ENCODE peak calls at places on chromosomes 5 and 9, in six cellular contexts. T is upper lobe of right lung, P is left ventricle myocardium inferior, W is pancreas, I is NB4, J is body of pancreas. B is an unnamed sample.

GRCh38 chr9:9108641-9109040 is 1309.1 kb upstream of the DMAC1 start:
- DNase-seq in I (no peak), T (no peak), P (no peak), J (no peak), W (no peak), B (no peak)

GRCh38 chr9:16286160-16286559 is 584.3 kb downstream of the BNC2 start:
- DNase-seq in T (no peak), J (no peak), I (no peak), W (no peak), P (no peak), B (no peak)

GRCh38 chr5:17727212-17727611 is 93.0 kb downstream of the TAF11L14 start:
- DNase-seq in I (no peak), W (no peak), T (no peak), J (no peak), P (no peak), B (no peak)

GRCh38 chr5:14915291-14915976 is 43.9 kb upstream of the ANKH start:
- DNase-seq in P (no peak), W (no peak), I (no peak), J (no peak), T (no peak), B (no peak)

GRCh38 chr5:153749941-153750340 is 259.5 kb downstream of the GRIA1 start:
- DNase-seq in T (no peak), W (no peak), I (no peak), P (no peak), J (no peak), B (peak)

GRCh38 chr9:88892729-88893128 is 98.5 kb upstream of the S1PR3 start:
- DNase-seq in P (no peak), J (no peak), T (no peak), W (no peak), I (no peak), B (no peak)

GRCh38 chr5:5658226-5658625 is 235.7 kb downstream of the ICE1 start:
- DNase-seq in I (no peak), T (no peak), W (no peak), P (no peak), J (peak), B (no peak)

GRCh38 chr5:80753712-80754111 is 98.9 kb upstream of the DHFR start:
- DNase-seq in I (no peak), P (no peak), W (no peak), J (no peak), T (no peak), B (no peak)

GRCh38 chr9:5643005-5643624 is 14.2 kb downstream of the RIC1 start:
- DNase-seq in I (no peak), J (no peak), T (no peak), P (no peak), W (no peak), B (no peak)

GRCh38 chr5:32157078-32157477 is 17.0 kb downstream of the GOLPH3 start:
- DNase-seq in P (no peak), J (no peak), W (no peak), T (no peak), I (no peak), B (no peak)

GRCh38 chr5:32158679-32158975 is 15.5 kb downstream of the GOLPH3 start:
- DNase-seq in J (no peak), T (no peak), I (no peak), P (no peak), W (no peak), B (no peak)

GRCh38 chr5:32155211-32155610 is 18.9 kb downstream of the GOLPH3 start:
- DNase-seq in T (no peak), J (no peak), I (no peak), W (no peak), P (no peak), B (no peak)

GRCh38 chr5:32159328-32160072 is 14.6 kb downstream of the GOLPH3 start:
- DNase-seq in P (no peak), I (no peak), W (no peak), T (no peak), J (no peak), B (no peak)

GRCh38 chr5:32156635-32157034 is 17.5 kb downstream of the GOLPH3 start:
- DNase-seq in W (no peak), P (no peak), T (no peak), I (no peak), J (no peak), B (no peak)
- H3K4me3 ChIP-seq in W (no peak), P (no peak), T (no peak), I (no peak), J (no peak), B (no peak)

GRCh38 chr9:37508834-37509206 is 23.1 kb downstream of the POLR1E start:
- DNase-seq in T (peak), W (no peak), J (no peak), P (no peak), I (no peak), B (no peak)
- TF ChIP-seq CTCF in T (no peak), W (no peak), J (no peak), P (no peak), I (no peak), B (no peak)

DNA sequence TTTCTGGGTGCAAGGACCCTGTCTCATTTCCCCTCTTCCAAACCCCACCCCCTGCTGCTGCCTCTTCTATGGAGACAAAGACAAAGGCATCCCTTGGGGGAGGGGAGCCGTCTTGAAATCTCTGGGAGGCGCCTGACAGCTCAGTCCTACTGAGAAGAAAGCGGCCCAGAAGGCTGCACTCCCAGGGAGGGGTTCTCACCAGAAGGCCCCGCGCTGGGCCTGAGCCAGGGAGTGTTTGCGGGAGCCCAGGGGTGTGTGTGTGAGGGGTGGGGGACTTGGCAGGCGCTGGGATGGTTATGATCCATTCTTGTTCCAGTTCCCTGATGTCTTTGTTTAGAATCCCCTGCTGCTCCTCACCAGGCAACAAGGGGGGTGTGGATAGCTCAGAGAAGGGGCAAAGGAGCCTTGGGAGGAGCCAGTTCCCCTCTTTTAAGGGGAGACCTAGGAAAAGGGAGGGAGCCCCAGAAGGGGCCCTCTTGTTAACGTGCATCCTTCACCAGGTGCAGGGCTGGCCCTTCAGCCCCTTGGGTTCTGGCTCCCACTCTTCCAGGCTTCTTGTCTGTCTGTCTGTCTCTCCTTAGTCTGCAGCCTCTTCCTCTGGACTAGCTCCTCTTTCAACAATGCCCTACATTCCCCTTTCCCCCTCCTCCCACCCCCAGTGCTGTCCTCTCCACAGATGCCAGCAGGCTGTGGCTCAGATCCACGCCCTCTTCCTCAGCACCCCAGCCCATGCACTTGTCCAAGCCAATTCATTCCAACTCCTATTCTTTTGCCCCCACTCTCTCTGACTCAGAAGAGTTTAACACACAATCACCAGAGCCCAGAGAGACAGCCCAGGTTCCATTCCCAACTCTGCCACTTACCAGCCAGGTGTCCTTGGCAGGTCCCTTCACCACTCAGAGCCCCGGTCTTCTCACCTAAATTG is 45.4 kb upstream of the ALDH1B1 start:
- DNase-seq in P (no peak), J (no peak), W (no peak), T (no peak), I (no peak), B (no peak)
- H3K4me3 ChIP-seq in P (no peak), J (no peak), W (no peak), T (no peak), I (no peak), B (no peak)

GRCh38 chr5:78618303-78618702 is 30.3 kb downstream of the LHFPL2 start:
- DNase-seq in P (no peak), W (no peak), J (no peak), T (no peak), I (no peak), B (no peak)
- TF ChIP-seq CTCF in P (no peak), W (no peak), J (no peak), T (no peak), I (no peak), B (no peak)

GRCh38 chr5:75051217-75051751 is 1.1 kb downstream of the GCNT4 start:
- DNase-seq in J (peak), P (no peak), T (no peak), I (no peak), W (peak), B (no peak)
- H3K4me3 ChIP-seq in J (no peak), P (peak), T (peak), I (no peak), W (peak), B (peak)

B was measured in dorsolateral prefrontal cortex.